ENCODE peak calls at places on chromosomes 16 and 17, in five cellular contexts. Z is osteocyte, P is mammary epithelial cell, Y is PC-9, I is AG09319. R is an unnamed sample.

GRCh38 chr16:63568184-63568583 is 1531.9 kb upstream of the CDH8 start:
- DNase-seq in Y (no peak), Z (no peak), I (no peak), P (no peak), R (no peak)

GRCh38 chr17:72665841-72666518 is 426.5 kb downstream of the SLC39A11 start:
- DNase-seq in P (no peak), I (no peak), Z (no peak), Y (no peak), R (no peak)

GRCh38 chr16:28845173-28846079 is 722 bp downstream of the TUFM start:
- DNase-seq in Z (no peak), Y (peak), I (no peak), P (peak), R (peak)

GRCh38 chr17:2685696-2686095 is 25.9 kb downstream of the CLUH start:
- DNase-seq in Y (no peak), I (no peak), Z (peak), P (no peak), R (no peak)

GRCh38 chr17:2194778-2195417 is 108.7 kb downstream of the SMG6 start:
- DNase-seq in P (no peak), Y (peak), Z (no peak), I (no peak), R (peak)

GRCh38 chr16:24944206-24944605 is 71.0 kb downstream of the ARHGAP17 start:
- DNase-seq in I (no peak), P (no peak), Z (no peak), Y (no peak), R (no peak)

GRCh38 chr17:17966399-17966798 is 5.8 kb downstream of the TOM1L2 start:
- DNase-seq in Y (no peak), I (no peak), Z (no peak), P (no peak), R (no peak)

GRCh38 chr17:64750891-64751677 is 89.0 kb upstream of the SMURF2 start:
- DNase-seq in I (no peak), Z (no peak), P (peak), Y (no peak), R (no peak)

GRCh38 chr16:27698266-27698665 is 148.3 kb downstream of the KATNIP start:
- DNase-seq in Y (no peak), P (no peak), Z (no peak), I (no peak), R (no peak)
- TF ChIP-seq CTCF in Y (no peak), P (peak), Z (peak), I (peak), R (peak)

DNA sequence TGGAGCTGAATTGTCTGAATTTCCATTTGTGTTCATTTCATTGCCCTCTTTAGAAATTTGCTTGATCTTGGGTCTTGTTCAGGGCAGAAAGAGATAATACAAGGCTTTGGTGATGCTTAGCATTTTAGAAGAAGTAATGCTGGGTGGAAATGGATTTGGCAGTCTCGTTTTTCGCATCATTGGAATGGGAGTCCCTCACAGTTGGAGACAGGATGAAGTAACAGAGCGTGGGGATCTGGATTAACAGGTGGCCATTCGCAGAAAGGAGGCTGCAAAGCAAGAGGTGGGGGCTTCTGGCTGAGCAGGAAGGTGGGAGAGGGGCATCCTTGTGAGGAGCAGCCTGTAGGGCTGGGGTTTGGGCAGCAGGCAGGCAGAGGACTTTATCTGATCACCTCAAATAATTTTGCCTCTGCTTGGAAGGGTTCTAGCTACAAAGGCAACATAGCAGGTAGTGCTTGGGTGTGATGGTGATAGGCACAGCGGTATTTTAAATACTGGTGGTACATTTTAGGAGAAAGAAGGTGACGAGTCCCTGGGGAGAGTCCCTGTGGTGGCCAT is 17.0 kb downstream of the KSR1 start:
- DNase-seq in Z (no peak), I (no peak), Y (no peak), P (no peak), R (no peak)
- TF ChIP-seq CTCF in Z (no peak), I (no peak), Y (no peak), P (no peak), R (no peak)

GRCh38 chr17:49698005-49698404 is 9.8 kb downstream of the SLC35B1 start:
- DNase-seq in P (no peak), Y (peak), Z (no peak), I (no peak), R (no peak)

GRCh38 chr17:49692751-49693150 is 14.9 kb upstream of the SPOP start:
- DNase-seq in Y (no peak), Z (no peak), P (no peak), I (no peak), R (no peak)

GRCh38 chr17:49696233-49696761 is 11.5 kb downstream of the SLC35B1 start:
- DNase-seq in P (no peak), Z (no peak), I (no peak), Y (no peak), R (no peak)

GRCh38 chr17:49694847-49695697 is 12.7 kb downstream of the SLC35B1 start:
- DNase-seq in P (no peak), Y (no peak), I (no peak), Z (no peak), R (peak)

DNA sequence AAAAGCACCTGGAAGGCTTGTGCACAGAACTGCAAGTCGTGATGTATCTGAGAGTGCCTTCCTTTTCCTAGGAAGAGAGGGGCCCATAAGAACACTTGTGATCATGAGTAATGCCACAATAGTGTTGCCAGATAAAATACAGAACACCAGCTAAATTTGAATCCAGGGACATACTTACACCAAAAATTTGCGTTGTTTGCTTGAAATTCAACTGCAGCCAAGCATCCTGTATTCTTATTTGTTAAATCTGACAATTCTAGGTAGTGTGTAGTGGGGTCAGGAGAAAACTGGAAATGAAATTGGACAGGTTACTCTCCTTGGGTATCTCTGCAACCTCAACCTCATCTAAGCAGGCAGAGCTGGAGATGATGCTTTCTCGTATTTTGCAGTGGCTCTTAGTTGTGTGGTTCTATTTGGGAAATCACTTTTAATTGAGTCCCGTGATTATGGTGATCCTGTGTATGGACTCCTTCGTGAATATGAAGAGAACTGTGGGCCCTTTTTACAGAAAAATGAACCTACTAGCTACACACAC is 12.0 kb downstream of the SLC35B1 start:
- DNase-seq in Y (no peak), Z (no peak), P (no peak), I (no peak), R (no peak)
- TF ChIP-seq CTCF in Y (no peak), Z (no peak), P (no peak), I (no peak), R (no peak)

DNA sequence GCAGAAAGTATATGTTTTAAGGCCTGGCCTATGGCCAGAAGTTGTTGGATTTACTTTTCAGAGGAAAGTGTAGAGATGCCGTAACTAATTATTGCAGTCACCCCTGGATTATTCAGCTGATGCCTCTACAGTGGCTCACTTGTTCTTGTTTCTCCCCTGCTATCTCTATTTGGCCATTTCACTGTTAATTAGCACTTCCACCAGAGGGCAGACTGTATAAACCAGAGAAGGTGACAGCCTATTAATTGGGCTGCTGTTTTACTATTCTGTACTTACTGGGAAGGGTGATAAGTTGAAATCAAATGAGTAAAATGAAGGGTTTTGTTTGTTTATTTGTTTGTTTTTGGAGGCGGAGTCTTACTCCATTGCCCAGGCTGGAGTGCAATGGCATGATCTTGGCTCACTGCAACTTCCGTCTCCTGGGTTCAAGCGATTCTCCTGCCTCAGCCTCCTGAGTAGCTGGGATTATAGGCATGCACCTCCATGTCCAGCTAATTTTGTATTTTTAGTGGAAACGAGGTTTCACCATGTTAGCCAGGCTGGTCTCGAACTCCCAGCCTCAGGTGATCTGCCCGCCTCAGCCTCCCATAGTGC is 66.0 kb downstream of the CDK12 start:
- DNase-seq in P (peak), Y (no peak), I (no peak), Z (no peak), R (peak)
- TF ChIP-seq CTCF in P (peak), Y (peak), I (peak), Z (peak), R (peak)

GRCh38 chr17:79073706-79074088 is 927 bp upstream of the ENGASE start:
- DNase-seq in Y (peak), P (no peak), Z (no peak), I (no peak), R (no peak)

GRCh38 chr17:79075861-79076406 is 1.3 kb downstream of the ENGASE start:
- DNase-seq in I (no peak), P (no peak), Y (no peak), Z (no peak), R (no peak)

GRCh38 chr17:79073016-79073705 is 1.5 kb upstream of the ENGASE start:
- DNase-seq in Y (no peak), P (no peak), Z (no peak), I (no peak), R (no peak)

GRCh38 chr17:79075433-79075805 is 795 bp downstream of the ENGASE start:
- DNase-seq in Y (no peak), I (no peak), Z (no peak), P (no peak), R (no peak)

GRCh38 chr17:79074650-79075432 is at the start of gene ENGASE:
- DNase-seq in Z (peak), Y (peak), P (peak), I (peak), R (peak)
- TF ChIP-seq CTCF in Z (no peak), Y (no peak), P (no peak), I (no peak), R (no peak)

GRCh38 chr17:50541916-50542688 is 4.9 kb upstream of the SPATA20 start:
- DNase-seq in Y (no peak), Z (peak), I (peak), P (peak), R (peak)
- TF ChIP-seq CTCF in Y (no peak), Z (peak), I (peak), P (peak), R (peak)

GRCh38 chr16:57609541-57610401 is 18.7 kb upstream of the ADGRG1 start:
- DNase-seq in Z (peak), I (no peak), Y (no peak), P (no peak), R (no peak)
- TF ChIP-seq CTCF in Z (no peak), I (no peak), Y (no peak), P (peak), R (no peak)

GRCh38 chr16:17291289-17291688 is 179.5 kb downstream of the XYLT1 start:
- DNase-seq in I (no peak), Z (no peak), Y (no peak), P (no peak), R (no peak)

GRCh38 chr16:17295948-17296347 is 174.8 kb downstream of the XYLT1 start:
- DNase-seq in Y (no peak), P (no peak), I (no peak), Z (no peak), R (no peak)

GRCh38 chr16:17296412-17296811 is 174.3 kb downstream of the XYLT1 start:
- DNase-seq in Z (no peak), P (no peak), I (no peak), Y (no peak), R (no peak)

GRCh38 chr16:17294856-17295255 is 175.9 kb downstream of the XYLT1 start:
- DNase-seq in P (no peak), Z (no peak), I (no peak), Y (no peak), R (no peak)

DNA sequence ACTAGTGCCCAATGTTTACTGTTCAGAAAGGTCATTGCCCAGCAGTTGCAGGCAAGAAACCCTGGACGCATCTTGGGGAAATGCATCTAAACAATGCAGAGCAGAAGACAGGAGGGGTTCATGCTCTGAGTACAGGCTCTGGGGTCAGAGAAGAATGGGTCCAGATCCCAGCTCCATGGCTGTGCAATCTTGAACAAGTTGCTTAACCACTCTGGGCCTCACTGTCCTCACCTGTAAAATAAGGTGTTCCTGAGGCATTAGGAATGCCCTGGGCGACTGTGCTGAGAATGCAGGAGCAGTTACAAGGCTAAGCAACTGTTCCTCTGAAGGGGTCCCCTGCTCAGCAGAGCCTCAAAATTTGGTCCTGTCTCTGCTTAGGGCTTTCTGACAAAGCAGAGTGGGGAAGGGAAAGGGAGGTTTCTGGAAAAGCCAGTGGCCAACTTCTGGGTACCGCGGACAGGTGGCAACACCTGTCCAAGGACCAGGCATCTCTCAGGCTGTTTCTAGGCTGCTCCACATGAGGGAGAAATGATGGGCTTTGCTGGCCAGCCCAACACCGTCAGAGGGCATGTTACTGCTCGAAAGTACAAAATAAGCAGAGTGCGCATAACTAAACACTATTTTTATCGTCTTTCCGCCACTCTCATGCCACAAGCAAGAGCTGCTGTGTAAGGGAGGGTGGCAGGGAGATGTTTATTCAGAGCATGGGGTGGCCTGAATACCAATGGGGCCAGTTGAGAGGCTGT is 176.8 kb downstream of the XYLT1 start:
- DNase-seq in P (no peak), I (no peak), Y (no peak), Z (no peak), R (no peak)
- TF ChIP-seq CTCF in P (no peak), I (no peak), Y (no peak), Z (no peak), R (no peak)

DNA sequence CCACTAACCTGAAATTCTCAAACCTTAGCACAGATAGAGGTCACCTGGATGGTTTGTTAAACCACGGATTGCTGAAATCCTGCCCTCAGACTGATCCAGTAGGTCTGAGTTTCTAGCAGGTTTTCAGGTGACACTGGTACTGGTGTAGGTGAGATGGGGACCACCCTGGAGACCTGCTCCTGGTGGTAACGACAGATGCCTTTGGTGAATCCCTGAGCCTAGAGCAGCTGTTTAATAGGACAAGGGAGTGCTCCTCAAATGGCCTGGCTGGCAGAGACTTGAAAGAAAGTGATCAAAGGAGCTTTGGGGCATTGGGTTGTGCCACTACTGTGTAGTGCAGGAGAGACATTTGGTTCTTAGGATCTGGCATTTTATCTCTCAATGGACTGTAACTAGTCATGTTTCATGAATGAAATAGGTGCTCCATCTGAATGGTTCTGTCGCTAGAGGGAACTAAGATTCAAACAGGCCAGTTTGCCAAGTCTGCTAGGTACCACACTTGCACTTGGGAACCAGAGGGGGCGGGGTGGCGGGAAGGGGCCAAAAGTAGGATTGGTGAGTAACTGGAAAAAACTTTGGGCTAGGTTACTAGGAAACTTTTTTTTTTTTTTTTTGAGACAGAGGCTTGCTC is 2.9 kb upstream of the IFI35 start:
- DNase-seq in P (peak), Y (peak), Z (no peak), I (no peak), R (no peak)
- TF ChIP-seq CTCF in P (peak), Y (no peak), Z (no peak), I (no peak), R (peak)

GRCh38 chr17:76938009-76938408 is 69.8 kb downstream of the MGAT5B start:
- DNase-seq in P (no peak), Z (no peak), Y (no peak), I (no peak), R (no peak)

GRCh38 chr17:76940293-76940692 is 72.1 kb downstream of the MGAT5B start:
- DNase-seq in Y (no peak), P (no peak), Z (no peak), I (no peak), R (no peak)

GRCh38 chr17:76943781-76944213 is 75.6 kb downstream of the MGAT5B start:
- DNase-seq in Y (no peak), I (no peak), P (no peak), Z (no peak), R (no peak)

GRCh38 chr17:76943202-76943601 is 75.0 kb downstream of the MGAT5B start:
- DNase-seq in I (no peak), P (no peak), Z (no peak), Y (no peak), R (no peak)

GRCh38 chr17:76940738-76941350 is 72.6 kb downstream of the MGAT5B start:
- DNase-seq in I (no peak), P (no peak), Z (no peak), Y (no peak), R (peak)
- TF ChIP-seq CTCF in I (peak), P (peak), Z (no peak), Y (peak), R (peak)

R was measured in Calu3.